ENCODE peak calls at places on chromosomes 1 and 21, in four cellular contexts. N is fibroblast of lung, P is nephron progenitor cell, G is epithelial cell of esophagus. E is an unnamed sample.
A peak's percentile ranks its signal among the peaks of the same experiment; 100 is the strongest.

GRCh38 chr1:24266398-24266941 is 52.7 kb upstream of the GRHL3 start:
- DNase-seq in G (peak; percentile 67), N (peak; percentile 97), P (no peak), E (no peak)

GRCh38 chr1:228241259-228241658 is 33.4 kb downstream of the OBSCN start:
- DNase-seq in N (no peak), P (no peak), G (no peak), E (no peak)

GRCh38 chr21:33238565-33239255 is 9.0 kb downstream of the IFNAR2 start:
- DNase-seq in G (no peak), P (no peak), N (peak; percentile 21), E (no peak)

GRCh38 chr1:72177711-72178110 is 104.6 kb downstream of the NEGR1 start:
- DNase-seq in N (peak; percentile 37), G (peak; percentile 4), P (no peak), E (no peak)

GRCh38 chr21:36847189-36847588 is 119.3 kb downstream of the HLCS start:
- DNase-seq in P (no peak), N (peak; percentile 77), G (peak; percentile 85), E (no peak)

GRCh38 chr1:58363639-58364038 is 182.9 kb downstream of the OMA1 start:
- DNase-seq in N (no peak), G (no peak), P (peak; percentile 4), E (no peak)

GRCh38 chr1:80675469-80675868 is 1125.3 kb upstream of the ADGRL2 start:
- DNase-seq in P (no peak), N (peak; percentile 13), G (peak; percentile 16), E (no peak)

GRCh38 chr1:178599745-178600144 is 86.8 kb downstream of the TEX35 start:
- DNase-seq in P (no peak), G (no peak), N (no peak), E (no peak)

GRCh38 chr1:197985340-197985739 is 68.2 kb downstream of the LHX9 start:
- DNase-seq in P (no peak), G (peak; percentile 13), N (no peak), E (no peak)

GRCh38 chr1:154471304-154471703 is 30.7 kb upstream of the TDRD10 start:
- DNase-seq in P (no peak), G (no peak), N (no peak), E (no peak)

GRCh38 chr1:115112496-115113375 is 23.4 kb upstream of the TSPAN2 start:
- DNase-seq in G (peak; percentile 40), P (peak; percentile 75), N (no peak), E (peak; percentile 65)

GRCh38 chr1:169102567-169102966 is 3.9 kb upstream of the ATP1B1 start:
- DNase-seq in G (peak; percentile 69), N (peak; percentile 90), P (no peak), E (no peak)

GRCh38 chr1:175338447-175339135 is 146.0 kb upstream of the KIAA0040 start:
- DNase-seq in P (peak; percentile 64), G (peak; percentile 33), N (no peak), E (peak; percentile 51)

GRCh38 chr1:70353641-70354331 is 736 bp downstream of the ANKRD13C start:
- DNase-seq in P (peak; percentile 13), N (peak; percentile 91), G (peak; percentile 21), E (no peak)

GRCh38 chr1:234840843-234841242 is 230.9 kb upstream of the IRF2BP2 start:
- DNase-seq in P (no peak), G (no peak), N (peak; percentile 27), E (no peak)

GRCh38 chr1:203133969-203134725 is 6.6 kb downstream of the ADORA1 start:
- DNase-seq in G (peak; percentile 53), P (no peak), N (peak; percentile 71), E (no peak)

GRCh38 chr1:154193821-154194220 is 1.9 kb upstream of the TPM3 start:
- DNase-seq in G (peak; percentile 69), N (no peak), P (no peak), E (no peak)

GRCh38 chr1:7483634-7484383 is 287.3 kb upstream of the VAMP3 start:
- DNase-seq in G (no peak), N (no peak), P (no peak), E (no peak)

GRCh38 chr21:42764443-42764760 is 111.0 kb downstream of the PDE9A start:
- DNase-seq in N (no peak), P (no peak), G (no peak), E (no peak)

GRCh38 chr1:36142121-36142520 is 7.2 kb downstream of the TRAPPC3 start:
- DNase-seq in N (no peak), G (no peak), P (no peak), E (no peak)

GRCh38 chr1:154407866-154408777 is 3.0 kb downstream of the IL6R start:
- DNase-seq in G (no peak), N (no peak), P (no peak), E (no peak)

GRCh38 chr1:202579806-202580205 is 130.4 kb downstream of the SYT2 start:
- DNase-seq in N (peak; percentile 96), P (no peak), G (no peak), E (no peak)

GRCh38 chr1:45769261-45769932 is 18.9 kb upstream of the IPP start:
- DNase-seq in G (peak; percentile 47), P (no peak), N (peak; percentile 96), E (no peak)

GRCh38 chr1:57826535-57826934 is 402.7 kb upstream of the DAB1 start:
- DNase-seq in N (no peak), G (no peak), P (no peak), E (no peak)

GRCh38 chr1:39178541-39179431 is 25.7 kb upstream of the MACF1 start:
- DNase-seq in G (peak; percentile 85), N (peak; percentile 93), P (no peak), E (no peak)

GRCh38 chr21:46096997-46097825 is 701 bp upstream of the COL6A2 start:
- DNase-seq in G (no peak), P (no peak), N (no peak), E (no peak)

GRCh38 chr1:117611121-117611601 is 5.3 kb downstream of the TENT5C start:
- DNase-seq in P (no peak), N (no peak), G (no peak), E (no peak)

GRCh38 chr1:234897754-234898454 is 230.7 kb downstream of the TOMM20 start:
- DNase-seq in N (no peak), G (no peak), P (no peak), E (no peak)

GRCh38 chr1:230618537-230618936 is 23.7 kb upstream of the COG2 start:
- DNase-seq in P (no peak), G (no peak), N (no peak), E (no peak)

GRCh38 chr1:177873238-177873637 is 96.6 kb downstream of the SEC16B start:
- DNase-seq in N (peak; percentile 95), P (no peak), G (peak; percentile 92), E (no peak)

GRCh38 chr1:204837440-204838084 is 33.1 kb upstream of the NFASC start:
- DNase-seq in P (peak; percentile 91), N (peak; percentile 63), G (peak; percentile 66), E (peak; percentile 80)

GRCh38 chr1:25766721-25767436 is 33.1 kb upstream of the SELENON start:
- DNase-seq in P (no peak), G (peak; percentile 11), N (no peak), E (no peak)

GRCh38 chr1:207025144-207025880 is 7.2 kb downstream of the C1orf116 start:
- DNase-seq in G (peak; percentile 77), N (peak; percentile 81), P (no peak), E (no peak)

GRCh38 chr1:44035726-44036408 is 4.6 kb upstream of the SLC6A9 start:
- DNase-seq in N (peak; percentile 10), P (no peak), G (no peak), E (no peak)
- TF ChIP-seq CTCF in N (peak; percentile 15), P (no peak), G (no peak), E (no peak)

DNA sequence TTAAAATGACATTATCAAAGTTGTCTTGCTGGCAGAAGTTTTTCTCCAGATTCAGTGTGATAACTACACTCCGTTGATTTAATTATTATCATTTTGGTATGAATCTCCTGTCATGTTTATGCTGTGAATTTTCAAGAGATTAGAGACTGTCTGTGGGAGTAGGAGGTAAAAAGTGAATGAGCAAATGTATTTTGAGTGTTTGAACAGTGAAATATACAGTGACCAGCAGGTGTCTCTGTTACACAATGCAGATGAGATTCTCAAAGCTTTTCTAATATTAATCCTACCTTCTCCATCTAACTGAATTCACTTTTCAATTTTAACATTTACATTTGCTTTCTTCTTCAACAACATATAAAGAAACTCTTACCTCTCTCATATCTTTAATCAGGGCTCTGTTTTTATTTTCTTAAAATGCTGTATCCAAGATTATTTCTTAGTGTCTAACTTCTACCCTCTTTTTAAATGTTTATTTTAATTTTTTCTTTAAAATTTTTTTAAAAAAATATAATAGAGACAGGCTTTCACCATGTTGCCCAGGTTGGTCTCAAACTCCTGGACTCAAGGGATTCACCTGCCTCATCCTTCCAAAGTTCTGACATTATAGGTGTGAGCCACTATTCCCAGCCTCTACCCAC is 20.9 kb upstream of the HSPA13 start:
- DNase-seq in G (peak; percentile 36), N (peak; percentile 23), P (no peak), E (no peak)
- TF ChIP-seq CTCF in G (peak; percentile 53), N (peak; percentile 21), P (peak; percentile 55), E (peak; percentile 80)

GRCh38 chr1:145990249-145991097 is 5.9 kb downstream of the TXNIP start:
- DNase-seq in P (no peak), N (no peak), G (no peak), E (no peak)
- TF ChIP-seq CTCF in P (no peak), N (no peak), G (no peak), E (no peak)

GRCh38 chr1:157090196-157090647 is 9.4 kb downstream of the ETV3L start:
- DNase-seq in G (peak; percentile 77), N (peak; percentile 76), P (peak; percentile 95), E (peak; percentile 98)
- TF ChIP-seq CTCF in G (peak; percentile 94), N (peak; percentile 92), P (peak; percentile 94), E (peak; percentile 98)

GRCh38 chr1:6035719-6036118 is 10.0 kb upstream of the KCNAB2 start:
- DNase-seq in N (no peak), P (no peak), G (no peak), E (no peak)
- TF ChIP-seq CTCF in N (no peak), P (no peak), G (peak; percentile 7), E (no peak)

GRCh38 chr1:54988975-54989374 is 8.5 kb downstream of the TMEM61 start:
- DNase-seq in N (no peak), P (no peak), G (no peak), E (no peak)
- TF ChIP-seq CTCF in N (no peak), P (no peak), G (no peak), E (no peak)

GRCh38 chr1:232974971-232975370 is 24.6 kb downstream of the NTPCR start:
- DNase-seq in N (peak; percentile 88), G (no peak), P (no peak), E (no peak)
- TF ChIP-seq CTCF in N (no peak), G (no peak), P (no peak), E (no peak)

GRCh38 chr1:242827538-242827937 is 303.0 kb upstream of the PLD5 start:
- DNase-seq in N (peak; percentile 45), G (no peak), P (no peak), E (no peak)

GRCh38 chr1:242826706-242827336 is 302.3 kb upstream of the PLD5 start:
- DNase-seq in G (no peak), P (no peak), N (peak; percentile 58), E (no peak)

GRCh38 chr1:242824435-242824834 is 299.9 kb upstream of the PLD5 start:
- DNase-seq in N (peak; percentile 76), P (no peak), G (peak; percentile 20), E (no peak)

GRCh38 chr1:242828828-242829227 is 304.3 kb upstream of the PLD5 start:
- DNase-seq in G (no peak), N (peak; percentile 22), P (no peak), E (no peak)

GRCh38 chr1:242828199-242828598 is 303.7 kb upstream of the PLD5 start:
- DNase-seq in P (no peak), G (no peak), N (no peak), E (no peak)
- TF ChIP-seq CTCF in P (no peak), G (no peak), N (no peak), E (no peak)